ENCODE peak calls at places on chromosomes 12 and 14, in six cellular contexts. C is GM23338, O is HCT116, K is MM.1S, A is PC-9, N is PC-3. P is an unnamed sample.
A peak's percentile ranks its signal among the peaks of the same experiment; 100 is the strongest.

GRCh38 chr12:68495666-68496065 is 115.0 kb upstream of the RAP1B start:
- DNase-seq in C (no peak), O (no peak), K (no peak), A (no peak), N (no peak), P (peak; percentile 14)

GRCh38 chr14:61701946-61702345 is 6.6 kb downstream of the HIF1A start:
- DNase-seq in C (no peak), O (no peak), K (no peak), A (no peak), N (no peak), P (no peak)

GRCh38 chr12:90959538-90960139 is 4.7 kb upstream of the CCER1 start:
- DNase-seq in C (peak; percentile 74), O (peak; percentile 39), K (peak; percentile 66), A (peak; percentile 6), N (peak; percentile 77), P (peak; percentile 73)

GRCh38 chr14:31263485-31264133 is 56.0 kb upstream of the HECTD1 start:
- DNase-seq in C (no peak), O (peak; percentile 47), K (no peak), A (peak; percentile 77), N (peak; percentile 97), P (peak; percentile 75)

GRCh38 chr14:95425369-95426115 is 90.9 kb downstream of the SYNE3 start:
- DNase-seq in C (no peak), O (no peak), K (no peak), A (no peak), N (no peak), P (no peak)

GRCh38 chr12:14403711-14404164 is 38.3 kb downstream of the ATF7IP start:
- DNase-seq in C (no peak), O (no peak), K (peak; percentile 51), A (no peak), N (peak; percentile 29), P (peak; percentile 67)

GRCh38 chr14:30874999-30875787 is 834 bp downstream of the COCH start:
- DNase-seq in C (peak; percentile 59), O (no peak), K (no peak), A (no peak), N (no peak), P (peak; percentile 8)

GRCh38 chr12:116598341-116599284 is 39.4 kb downstream of the MAP1LC3B2 start:
- DNase-seq in C (no peak), O (no peak), K (no peak), A (no peak), N (peak; percentile 16), P (peak; percentile 50)

GRCh38 chr12:18430425-18431048 is 169.2 kb downstream of the PIK3C2G start:
- DNase-seq in C (peak; percentile 78), O (peak; percentile 38), K (peak; percentile 45), A (peak; percentile 39), N (peak; percentile 69), P (peak; percentile 69)

GRCh38 chr12:120783197-120783596 is 57.6 kb downstream of the ACADS start:
- DNase-seq in C (no peak), O (peak; percentile 33), K (no peak), A (no peak), N (peak; percentile 97), P (no peak)

GRCh38 chr12:12534134-12534866 is 28.4 kb downstream of the DUSP16 start:
- DNase-seq in C (peak; percentile 21), O (no peak), K (no peak), A (no peak), N (no peak), P (peak; percentile 60)

GRCh38 chr14:98714604-98715003 is 557.4 kb downstream of the BCL11B start:
- DNase-seq in C (no peak), O (no peak), K (no peak), A (no peak), N (no peak), P (no peak)

GRCh38 chr12:124593176-124593575 is 25.8 kb upstream of the NCOR2 start:
- DNase-seq in C (no peak), O (no peak), K (no peak), A (no peak), N (no peak), P (no peak)

GRCh38 chr12:16399110-16399509 is 51.7 kb downstream of the MGST1 start:
- DNase-seq in C (no peak), O (no peak), K (no peak), A (no peak), N (no peak), P (no peak)

GRCh38 chr12:66453837-66454236 is 151.5 kb downstream of the HELB start:
- DNase-seq in C (no peak), O (no peak), K (no peak), A (no peak), N (no peak), P (no peak)

GRCh38 chr14:33802737-33803136 is 148.1 kb downstream of the EGLN3 start:
- DNase-seq in C (no peak), O (no peak), K (no peak), A (no peak), N (no peak), P (no peak)

GRCh38 chr12:1594045-1594294 is 411 bp downstream of the FBXL14 start:
- DNase-seq in C (peak; percentile 75), O (no peak), K (peak; percentile 76), A (peak; percentile 78), N (peak; percentile 62), P (no peak)

GRCh38 chr12:101891462-101891971 is 14.1 kb downstream of the DRAM1 start:
- DNase-seq in C (no peak), O (no peak), K (peak; percentile 25), A (peak; percentile 10), N (peak; percentile 69), P (peak; percentile 49)

GRCh38 chr14:52286659-52287649 is 19.5 kb downstream of the PTGDR start:
- DNase-seq in C (no peak), O (no peak), K (no peak), A (no peak), N (no peak), P (no peak)

GRCh38 chr12:63853978-63854377 is 9.5 kb downstream of the SRGAP1 start:
- DNase-seq in C (no peak), O (no peak), K (no peak), A (no peak), N (no peak), P (no peak)

GRCh38 chr14:71675126-71675901 is 256.9 kb upstream of the RGS6 start:
- DNase-seq in C (peak; percentile 73), O (no peak), K (no peak), A (no peak), N (no peak), P (no peak)

GRCh38 chr12:5171701-5172100 is 128.0 kb downstream of the KCNA5 start:
- DNase-seq in C (peak; percentile 84), O (peak; percentile 23), K (peak; percentile 25), A (peak; percentile 15), N (peak; percentile 46), P (peak; percentile 71)

GRCh38 chr12:46188170-46188569 is 80.7 kb downstream of the SLC38A1 start:
- DNase-seq in C (no peak), O (no peak), K (no peak), A (no peak), N (no peak), P (no peak)

GRCh38 chr14:75232597-75232996 is 46.0 kb upstream of the FOS start:
- DNase-seq in C (no peak), O (no peak), K (no peak), A (no peak), N (no peak), P (no peak)

GRCh38 chr12:1799068-1799881 is 21.1 kb upstream of the LRTM2 start:
- DNase-seq in C (no peak), O (no peak), K (no peak), A (no peak), N (no peak), P (no peak)

GRCh38 chr12:51421266-51421884 is 3.3 kb upstream of the SLC4A8 start:
- DNase-seq in C (peak; percentile 87), O (peak; percentile 59), K (peak; percentile 58), A (peak; percentile 56), N (peak; percentile 84), P (peak; percentile 82)

GRCh38 chr12:70305794-70306193 is 60.3 kb upstream of the KCNMB4 start:
- DNase-seq in C (no peak), O (no peak), K (no peak), A (no peak), N (no peak), P (no peak)

GRCh38 chr12:132352896-132353800 is 23.8 kb upstream of the GALNT9 start:
- DNase-seq in C (peak; percentile 53), O (no peak), K (no peak), A (no peak), N (no peak), P (no peak)

GRCh38 chr12:108446766-108447165 is 68.3 kb upstream of the FICD start:
- DNase-seq in C (no peak), O (no peak), K (no peak), A (no peak), N (no peak), P (no peak)

DNA sequence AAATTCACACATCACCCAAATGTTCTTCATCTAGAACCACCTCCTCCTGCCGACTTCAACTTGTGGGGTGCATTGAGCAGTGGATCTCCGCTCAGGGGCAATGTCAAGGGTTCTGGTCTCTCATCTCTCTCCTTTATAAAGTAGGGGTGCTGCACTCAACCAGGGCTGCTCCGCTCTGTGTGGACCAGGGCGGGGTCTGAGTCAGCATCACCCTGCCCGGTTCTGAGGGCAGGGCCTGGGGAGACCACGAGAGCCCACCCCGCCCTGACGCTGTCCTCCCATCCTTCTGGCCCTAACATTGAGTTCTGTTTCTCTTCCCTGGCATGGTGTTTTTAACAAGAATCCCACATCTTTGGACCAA is 311.6 kb upstream of the DIO3 start:
- DNase-seq in C (no peak), O (no peak), K (no peak), A (no peak), N (no peak), P (no peak)
- H3K27me3 ChIP-seq in C (no peaks in the 10 kb centered on the region), O (peaks cover 1% of the 10 kb centered on the region), K (peaks cover 12% of the 10 kb centered on the region), A (no peaks in the 10 kb centered on the region), N (no peaks in the 10 kb centered on the region), P (no peaks in the 10 kb centered on the region)

GRCh38 chr12:39372929-39373328 is 70.0 kb downstream of the KIF21A start:
- DNase-seq in C (no peak), O (no peak), K (peak; percentile 71), A (no peak), N (peak; percentile 69), P (no peak)
- H3K4me2 ChIP-seq in C (no peak overlapping the region), O (no peak overlapping the region), K (peak overlapping the region; percentile 36), A (no peak overlapping the region), N (peak overlapping the region; percentile 70), P (no peak overlapping the region)

GRCh38 chr12:106954462-106955376 is 988 bp upstream of the TMEM263 start:
- DNase-seq in C (peak; percentile 27), O (no peak), K (peak; percentile 19), A (no peak), N (no peak), P (peak; percentile 23)
- H3K9me2 ChIP-seq in C (peaks cover 2% of the 10 kb centered on the region), O (no peaks in the 10 kb centered on the region), K (no peaks in the 10 kb centered on the region), A (no peaks in the 10 kb centered on the region), N (no peaks in the 10 kb centered on the region), P (no peaks in the 10 kb centered on the region)

GRCh38 chr12:53937596-53938275 is 895 bp upstream of the HOXC13 start:
- DNase-seq in C (no peak), O (no peak), K (no peak), A (no peak), N (no peak), P (no peak)

GRCh38 chr12:53938276-53939140 is at the start of gene HOXC13:
- DNase-seq in C (peak; percentile 99), O (peak; percentile 95), K (peak; percentile 38), A (peak; percentile 73), N (peak; percentile 99), P (peak; percentile 88)

GRCh38 chr12:53937099-53937498 is 1.5 kb upstream of the HOXC13 start:
- DNase-seq in C (no peak), O (no peak), K (no peak), A (no peak), N (no peak), P (no peak)

GRCh38 chr12:53932915-53933314 is 5.7 kb upstream of the HOXC13 start:
- DNase-seq in C (no peak), O (no peak), K (no peak), A (no peak), N (no peak), P (no peak)

GRCh38 chr12:53935562-53936341 is 2.9 kb upstream of the HOXC13 start:
- DNase-seq in C (peak; percentile 52), O (no peak), K (no peak), A (no peak), N (no peak), P (no peak)
- H3K27me3 ChIP-seq in C (peaks cover 100% of the 10 kb centered on the region), O (peaks cover 11% of the 10 kb centered on the region), K (peaks cover 96% of the 10 kb centered on the region), A (no peaks in the 10 kb centered on the region), N (no peaks in the 10 kb centered on the region), P (peaks cover 100% of the 10 kb centered on the region)

P was measured in hepatocyte.